ENCODE peak calls at places on chromosome 20, in five cellular contexts. B is IMR-90, N is A549, I is lung, J is cardiac muscle cell. A is an unnamed sample. For H3K4me1, the result is how much of the 10 kb centered on the place peaks cover.

GRCh38 chr20:49794336-49795124 is 18.1 kb upstream of the SLC9A8 start:
- DNase-seq in B (no peak), N (no peak), I (peak), J (no peak), A (no peak)

GRCh38 chr20:60136640-60137411 is 178.6 kb downstream of the CDH26 start:
- DNase-seq in B (no peak), N (no peak), I (no peak), J (no peak), A (no peak)

GRCh38 chr20:54123587-54124180 is 50.1 kb downstream of the CYP24A1 start:
- DNase-seq in B (peak), N (peak), I (peak), J (peak), A (peak)

GRCh38 chr20:37486186-37486999 is 34.7 kb upstream of the NNAT start:
- DNase-seq in B (no peak), N (no peak), I (no peak), J (no peak), A (no peak)

GRCh38 chr20:11261533-11262000 is 587.8 kb upstream of the JAG1 start:
- DNase-seq in B (peak), N (peak), I (no peak), J (no peak), A (no peak)

GRCh38 chr20:10129749-10130148 is 88.9 kb upstream of the SNAP25 start:
- DNase-seq in B (no peak), N (no peak), I (no peak), J (no peak), A (no peak)

GRCh38 chr20:35007891-35008290 is 52.2 kb downstream of the MYH7B start:
- DNase-seq in B (no peak), N (no peak), I (no peak), J (no peak), A (no peak)

GRCh38 chr20:57638895-57639236 is 18.6 kb upstream of the ZBP1 start:
- DNase-seq in B (no peak), N (peak), I (no peak), J (no peak), A (no peak)

GRCh38 chr20:36493013-36493800 is 48.1 kb upstream of the MYL9 start:
- DNase-seq in B (no peak), N (peak), I (no peak), J (no peak), A (peak)

GRCh38 chr20:38855356-38855755 is 49.9 kb downstream of the PPP1R16B start:
- DNase-seq in B (peak), N (no peak), I (no peak), J (no peak), A (no peak)

GRCh38 chr20:3929713-3930060 is 40.5 kb downstream of the PANK2 start:
- DNase-seq in B (no peak), N (no peak), I (no peak), J (no peak), A (no peak)

GRCh38 chr20:25203089-25203488 is 7.6 kb downstream of the ENTPD6 start:
- DNase-seq in B (no peak), N (no peak), I (no peak), J (no peak), A (no peak)
- H3K4me3 ChIP-seq in B (no peak), N (no peak), I (no peak), J (no peak), A (no peak)

GRCh38 chr20:45373353-45374100 is 4.6 kb downstream of the TP53TG5 start:
- DNase-seq in B (peak), N (peak), I (peak), J (peak), A (peak)

GRCh38 chr20:45374966-45375365 is 3.2 kb downstream of the TP53TG5 start:
- DNase-seq in B (no peak), N (no peak), I (no peak), J (no peak), A (no peak)

GRCh38 chr20:45374101-45374467 is 4.0 kb downstream of the TP53TG5 start:
- DNase-seq in B (no peak), N (no peak), I (no peak), J (no peak), A (no peak)

GRCh38 chr20:45378191-45378590 is at the start of gene TP53TG5:
- DNase-seq in B (no peak), N (no peak), I (no peak), J (no peak), A (no peak)

DNA sequence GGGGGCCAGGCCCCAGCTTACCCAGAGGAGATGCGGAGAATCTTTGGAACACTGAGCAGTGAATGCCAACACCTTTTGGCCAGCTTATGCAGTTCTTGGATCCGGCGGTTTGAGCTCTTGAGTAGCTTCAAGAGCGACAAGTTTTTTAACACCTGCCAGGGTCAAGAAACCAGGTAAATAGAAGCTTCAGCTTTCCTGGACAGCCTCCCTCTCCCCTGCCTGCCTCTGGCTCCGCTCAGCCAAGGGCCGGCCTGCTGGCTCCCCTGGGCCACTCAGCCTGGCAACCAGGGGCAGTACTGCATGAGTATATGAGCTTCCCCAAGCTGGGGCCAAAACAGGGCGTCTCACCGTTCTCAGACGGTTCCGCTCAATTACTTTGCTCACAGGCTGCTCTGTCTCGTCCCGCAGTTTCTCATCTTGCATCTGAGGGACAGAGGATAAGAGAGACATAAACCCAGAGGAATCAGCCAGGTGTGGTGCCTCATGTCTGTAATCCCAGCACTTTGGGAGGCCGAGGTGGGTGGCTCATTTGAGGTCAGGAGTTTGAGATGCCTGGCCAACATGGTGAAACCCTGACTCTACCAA is 842 bp downstream of the TP53TG5 start:
- DNase-seq in B (no peak), N (no peak), I (peak), J (no peak), A (no peak)
- H3K4me1 ChIP-seq in B (under half), N (under half), I (under half), J (under half), A (under half)

DNA sequence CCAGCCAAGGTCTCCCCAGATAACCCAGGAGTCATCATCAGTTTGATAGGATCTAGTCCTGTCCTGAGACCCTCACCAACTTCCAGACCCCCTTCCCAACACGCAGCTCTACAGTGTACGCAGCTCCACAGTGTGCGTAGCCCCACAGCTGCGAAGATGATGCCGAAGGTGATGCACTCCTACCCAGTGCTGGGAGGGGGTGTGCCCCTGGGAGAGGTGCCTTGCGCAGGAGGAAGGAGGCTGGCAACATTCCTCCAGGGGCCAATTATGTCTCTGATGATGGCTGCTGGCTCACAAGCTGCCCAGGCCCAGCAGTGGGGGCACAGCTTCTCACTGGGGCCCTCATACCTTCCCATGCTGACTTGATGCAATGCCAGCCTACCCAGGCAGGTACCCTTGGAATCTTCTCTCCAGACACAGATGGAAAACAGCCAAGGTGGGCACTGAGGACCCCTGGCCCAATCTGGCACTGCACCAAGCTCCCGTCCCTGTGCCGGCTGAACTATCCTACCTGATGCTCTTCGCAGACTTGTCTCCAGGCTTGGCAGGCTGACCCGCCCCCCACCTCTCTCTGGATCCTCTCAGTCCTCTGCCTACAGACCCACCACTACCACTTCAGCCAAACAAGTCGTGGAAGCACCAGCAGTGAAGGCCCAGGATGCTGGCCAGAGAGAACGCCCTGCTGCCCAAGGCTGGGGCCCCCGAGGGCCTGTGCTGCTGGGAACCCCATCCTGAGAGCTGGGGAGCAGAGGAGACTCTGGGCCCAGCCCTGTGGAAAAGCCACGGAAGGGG is 1.4 kb downstream of the ZNF512B start:
- DNase-seq in B (no peak), N (no peak), I (no peak), J (no peak), A (no peak)
- H3K27ac ChIP-seq in B (peak), N (peak), I (peak), J (peak), A (no peak)

DNA sequence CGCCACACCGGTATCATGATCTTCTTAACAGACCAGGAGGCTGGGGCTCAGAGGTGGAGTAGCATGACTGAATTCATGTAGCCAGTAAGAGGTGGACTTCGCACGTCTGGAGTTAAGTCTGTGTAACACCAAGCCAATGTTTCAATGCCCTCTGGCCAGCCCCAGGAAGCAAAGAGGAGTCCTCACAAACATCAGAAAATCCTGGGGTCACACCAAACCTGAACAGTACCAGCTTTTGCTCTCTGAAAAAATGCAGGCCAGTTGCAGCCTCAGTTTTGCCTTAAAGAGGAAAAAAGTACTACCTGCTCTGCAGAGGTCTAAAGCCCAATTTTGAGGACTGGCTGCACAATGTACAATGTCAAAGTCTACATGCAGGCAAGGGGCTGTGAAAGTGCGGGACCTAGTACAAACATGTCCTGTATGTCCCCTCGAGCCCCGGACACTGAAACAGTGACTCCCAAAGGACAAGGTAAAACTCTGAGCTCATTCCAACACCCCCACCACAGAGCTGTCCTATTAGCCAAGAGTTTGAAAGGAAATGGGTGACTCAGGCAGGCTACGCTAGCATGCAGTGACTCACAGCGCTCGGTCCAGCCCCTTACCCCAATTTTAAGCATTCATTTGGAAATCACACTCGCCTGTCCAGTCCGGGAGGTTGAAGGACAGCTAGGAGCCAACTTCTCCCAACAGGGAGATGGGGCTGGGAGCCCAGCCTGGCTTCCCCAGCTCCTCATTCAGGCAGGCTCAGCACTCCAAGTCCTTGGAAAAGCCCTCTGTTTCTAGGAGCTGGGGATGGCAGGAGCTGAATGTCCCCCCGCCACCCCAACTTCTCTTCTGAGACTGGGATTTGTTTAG is 4.1 kb downstream of the SDC4 start:
- DNase-seq in B (peak), N (peak), I (peak), J (peak), A (no peak)
- H3K4me3 ChIP-seq in B (peak), N (peak), I (no peak), J (no peak), A (no peak)

GRCh38 chr20:33909331-33909921 is 84.3 kb upstream of the RALY start:
- DNase-seq in B (peak), N (peak), I (peak), J (no peak), A (no peak)

GRCh38 chr20:33910056-33910455 is 83.7 kb upstream of the RALY start:
- DNase-seq in B (peak), N (no peak), I (no peak), J (no peak), A (no peak)

GRCh38 chr20:33908351-33908750 is 85.4 kb upstream of the RALY start:
- DNase-seq in B (peak), N (no peak), I (no peak), J (no peak), A (no peak)

GRCh38 chr20:33908868-33909267 is 84.8 kb upstream of the RALY start:
- DNase-seq in B (no peak), N (no peak), I (no peak), J (no peak), A (no peak)

DNA sequence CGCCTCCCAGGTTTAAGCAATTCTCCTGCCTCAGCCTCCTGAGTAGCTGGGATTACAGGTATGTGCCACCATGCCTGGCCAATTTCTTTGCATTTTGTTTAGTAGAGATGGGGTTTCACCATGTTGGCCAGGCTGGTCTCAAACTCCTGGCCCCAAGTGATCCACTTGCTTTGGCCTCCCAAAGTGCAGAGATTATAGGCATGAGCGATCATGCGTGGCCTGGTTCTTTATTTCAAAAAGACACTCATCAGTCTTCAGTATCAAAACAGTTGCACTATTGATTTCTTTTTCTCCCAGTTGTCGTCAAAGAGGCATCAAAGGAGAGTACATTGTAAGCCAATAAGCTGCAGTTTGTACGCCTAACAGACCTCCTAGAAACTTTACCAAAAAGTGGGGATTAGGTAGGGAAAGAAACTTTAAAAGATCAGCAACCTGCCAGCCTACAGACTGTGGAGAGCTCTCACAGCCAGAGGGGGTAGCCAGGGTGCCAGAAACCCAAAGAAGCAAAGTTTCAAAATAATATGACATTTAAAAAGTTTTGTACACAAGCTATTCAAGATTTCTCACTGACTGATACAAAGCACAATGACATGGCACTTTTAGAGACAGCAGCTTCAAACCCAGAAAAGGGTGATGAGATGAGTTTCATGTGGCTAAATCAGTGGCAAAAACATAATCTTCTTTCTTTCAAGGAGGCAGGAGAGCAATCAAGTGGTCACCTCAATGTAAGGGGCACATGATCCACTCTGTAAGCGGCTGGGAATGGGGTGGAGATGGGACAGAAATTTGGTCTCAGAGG is 83.0 kb upstream of the RALY start:
- DNase-seq in B (no peak), N (no peak), I (no peak), J (no peak), A (no peak)
- H3K4me1 ChIP-seq in B (under half), N (under half), I (under half), J (under half), A (under half)

A was measured in iPS DF 6.9.